ENCODE peak calls at places on chromosomes 12 and 14, in five cellular contexts. J is IMR-90, C is Peyer's patch, I is OCI-LY7, Y is right atrium auricular region. X is an unnamed sample.

GRCh38 chr12:52189376-52190174 is 2.2 kb downstream of the KRT80 start:
- DNase-seq in J (peak; percentile 38), C (no peak), I (no peak), Y (no peak), X (no peak)

GRCh38 chr14:59265808-59266207 is 77.3 kb downstream of the DAAM1 start:
- DNase-seq in J (no peak), C (peak; percentile 68), I (no peak), Y (no peak), X (no peak)

GRCh38 chr12:55705802-55706402 is 1.8 kb downstream of the ITGA7 start:
- DNase-seq in J (no peak), C (no peak), I (peak; percentile 63), Y (no peak), X (peak; percentile 50)

GRCh38 chr12:12583510-12583909 is 20.8 kb upstream of the DUSP16 start:
- DNase-seq in J (no peak), C (no peak), I (no peak), Y (no peak), X (no peak)

GRCh38 chr12:116146386-116146785 is 131.1 kb downstream of the MED13L start:
- DNase-seq in J (no peak), C (no peak), I (no peak), Y (no peak), X (no peak)

GRCh38 chr14:73784065-73784987 is 67.3 kb upstream of the PTGR2 start:
- DNase-seq in J (peak; percentile 70), C (no peak), I (peak; percentile 41), Y (no peak), X (no peak)

GRCh38 chr12:47763481-47764344 is 5.0 kb upstream of the RAPGEF3 start:
- DNase-seq in J (no peak), C (no peak), I (no peak), Y (no peak), X (no peak)

GRCh38 chr14:54251356-54251755 is 145.5 kb upstream of the CDKN3 start:
- DNase-seq in J (no peak), C (no peak), I (no peak), Y (no peak), X (no peak)

GRCh38 chr12:94721173-94721572 is 70.8 kb upstream of the TMCC3 start:
- DNase-seq in J (no peak), C (no peak), I (peak; percentile 87), Y (no peak), X (no peak)

GRCh38 chr14:43356984-43357545 is 1150.0 kb downstream of the FSCB start:
- DNase-seq in J (no peak), C (no peak), I (no peak), Y (no peak), X (no peak)

GRCh38 chr14:63134801-63135200 is 69.4 kb upstream of the RHOJ start:
- DNase-seq in J (peak; percentile 35), C (no peak), I (no peak), Y (no peak), X (no peak)

GRCh38 chr12:116929885-116930284 is 19.1 kb downstream of the FBXW8 start:
- DNase-seq in J (no peak), C (no peak), I (no peak), Y (no peak), X (no peak)

GRCh38 chr12:2667716-2668440 is 126.9 kb upstream of the FKBP4 start:
- DNase-seq in J (no peak), C (peak; percentile 37), I (no peak), Y (no peak), X (no peak)

GRCh38 chr14:95523818-95524448 is 7.5 kb upstream of the SYNE3 start:
- DNase-seq in J (peak; percentile 89), C (peak; percentile 83), I (peak; percentile 31), Y (peak; percentile 54), X (no peak)

GRCh38 chr14:104881369-104881979 is 16.4 kb downstream of the CEP170B start:
- DNase-seq in J (no peak), C (no peak), I (no peak), Y (no peak), X (peak; percentile 38)

GRCh38 chr12:67452119-67452805 is 183.1 kb downstream of the CAND1 start:
- DNase-seq in J (no peak), C (no peak), I (peak; percentile 79), Y (no peak), X (no peak)

GRCh38 chr14:73753043-73753886 is 39.1 kb upstream of the PNMA1 start:
- DNase-seq in J (no peak), C (peak; percentile 91), I (peak; percentile 17), Y (peak; percentile 81), X (no peak)

GRCh38 chr12:32496946-32497345 is 97.6 kb downstream of the FGD4 start:
- DNase-seq in J (no peak), C (no peak), I (no peak), Y (no peak), X (no peak)

GRCh38 chr12:42969357-42969756 is 379.8 kb upstream of the PRICKLE1 start:
- DNase-seq in J (no peak), C (no peak), I (no peak), Y (peak; percentile 70), X (no peak)

GRCh38 chr12:1660304-1661187 is 30.3 kb upstream of the ADIPOR2 start:
- DNase-seq in J (no peak), C (peak; percentile 93), I (no peak), Y (peak; percentile 84), X (no peak)

GRCh38 chr14:74655597-74656389 is 43.8 kb upstream of the LTBP2 start:
- DNase-seq in J (peak; percentile 61), C (no peak), I (no peak), Y (no peak), X (no peak)

GRCh38 chr14:22113401-22113800 is 439.8 kb upstream of the OR4E1 start:
- DNase-seq in J (no peak), C (no peak), I (no peak), Y (no peak), X (no peak)

GRCh38 chr14:92867246-92867925 is 55.6 kb upstream of the CHGA start:
- DNase-seq in J (no peak), C (no peak), I (no peak), Y (no peak), X (no peak)

GRCh38 chr14:39005044-39005736 is 97.8 kb downstream of the SEC23A start:
- DNase-seq in J (peak; percentile 56), C (no peak), I (no peak), Y (no peak), X (no peak)

GRCh38 chr12:53694746-53695145 is 18.9 kb upstream of the ATP5MC2 start:
- DNase-seq in J (no peak), C (no peak), I (no peak), Y (no peak), X (peak; percentile 49)
- H3K4me3 ChIP-seq in J (no peak overlapping the region), C (no peak overlapping the region), I (no peak overlapping the region), Y (no peak overlapping the region), X (peak overlapping the region; percentile 52)

DNA sequence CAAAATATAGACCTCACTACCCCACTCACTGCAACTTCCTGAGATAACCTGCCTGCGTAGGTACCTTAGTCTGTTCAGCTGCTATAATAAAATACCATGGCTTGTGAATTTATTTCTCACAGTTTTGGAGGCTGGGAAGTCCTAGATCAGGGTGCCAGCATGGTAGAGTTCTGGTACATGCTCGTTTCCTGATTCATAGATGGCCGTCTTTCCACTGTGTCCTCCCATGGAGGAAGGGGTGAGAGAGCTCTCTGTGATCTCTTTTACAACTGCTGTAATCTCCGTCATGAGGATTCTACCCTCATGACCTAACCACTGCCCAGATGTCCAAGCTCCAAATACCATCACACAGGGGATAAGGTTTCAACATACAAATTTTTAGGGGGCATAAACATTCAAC is 49.7 kb downstream of the KCNA1 start:
- DNase-seq in J (no peak), C (no peak), I (no peak), Y (no peak), X (no peak)
- H3K27ac ChIP-seq in J (no peak overlapping the region), C (no peak overlapping the region), I (no peak overlapping the region), Y (no peak overlapping the region), X (no peak overlapping the region)

GRCh38 chr14:67620217-67620789 is 583 bp downstream of the ARG2 start:
- DNase-seq in J (peak; percentile 7), C (no peak), I (no peak), Y (no peak), X (peak; percentile 35)

GRCh38 chr14:67623114-67623513 is 3.4 kb downstream of the ARG2 start:
- DNase-seq in J (no peak), C (no peak), I (no peak), Y (no peak), X (no peak)

GRCh38 chr14:67622675-67623074 is 3.0 kb downstream of the ARG2 start:
- DNase-seq in J (peak; percentile 85), C (no peak), I (peak; percentile 35), Y (no peak), X (no peak)

GRCh38 chr14:67619446-67620216 is at the start of gene ARG2:
- DNase-seq in J (peak; percentile 91), C (peak; percentile 100), I (peak; percentile 85), Y (peak; percentile 98), X (peak; percentile 99)

GRCh38 chr14:67618617-67619063 is 1.1 kb upstream of the ARG2 start:
- DNase-seq in J (peak; percentile 79), C (no peak), I (peak; percentile 72), Y (no peak), X (no peak)
- TF ChIP-seq CTCF in J (peak; percentile 86), C (peak; percentile 63), I (peak; percentile 84), Y (peak; percentile 50), X (peak; percentile 40)

GRCh38 chr14:100621806-100622205 is 34.6 kb upstream of the BEGAIN start:
- DNase-seq in J (no peak), C (peak; percentile 45), I (peak; percentile 8), Y (no peak), X (no peak)

GRCh38 chr14:100623557-100623956 is 36.3 kb upstream of the BEGAIN start:
- DNase-seq in J (no peak), C (peak; percentile 25), I (no peak), Y (no peak), X (no peak)

GRCh38 chr14:100620437-100621100 is 33.4 kb upstream of the BEGAIN start:
- DNase-seq in J (no peak), C (peak; percentile 31), I (no peak), Y (no peak), X (no peak)

GRCh38 chr14:100622708-100623485 is 35.7 kb upstream of the BEGAIN start:
- DNase-seq in J (no peak), C (peak; percentile 48), I (no peak), Y (no peak), X (no peak)

GRCh38 chr14:100622234-100622633 is 35.0 kb upstream of the BEGAIN start:
- DNase-seq in J (no peak), C (peak; percentile 50), I (no peak), Y (no peak), X (no peak)
- H3K4me3 ChIP-seq in J (no peak overlapping the region), C (no peak overlapping the region), I (no peak overlapping the region), Y (no peak overlapping the region), X (no peak overlapping the region)

GRCh38 chr12:114392909-114393308 is 13.0 kb downstream of the TBX5 start:
- DNase-seq in J (no peak), C (no peak), I (no peak), Y (no peak), X (no peak)
- H3K27ac ChIP-seq in J (no peak overlapping the region), C (no peak overlapping the region), I (no peak overlapping the region), Y (peak overlapping the region; percentile 49), X (no peak overlapping the region)